ENCODE peak calls at places on chromosomes 7 and 10, in six cellular contexts. B, Q, M, E, X and W are unnamed samples.

GRCh38 chr10:129491123-129491734 is 24.2 kb downstream of the MGMT start:
- DNase-seq in Q (no peak), B (no peak), E (no peak), M (no peak), X (no peak), W (no peak)

GRCh38 chr10:18376650-18377049 is 236.4 kb downstream of the CACNB2 start:
- DNase-seq in Q (no peak), E (no peak), M (no peak), B (no peak), X (no peak), W (no peak)

GRCh38 chr10:93926613-93927012 is 32.8 kb downstream of the SLC35G1 start:
- DNase-seq in E (no peak), B (no peak), Q (no peak), M (no peak), X (no peak), W (no peak)

GRCh38 chr7:19009241-19009935 is 108.0 kb downstream of the TWIST1 start:
- DNase-seq in M (no peak), X (no peak), E (no peak), B (no peak), Q (no peak), W (no peak)

GRCh38 chr10:81725851-81726250 is 149.1 kb upstream of the NRG3 start:
- DNase-seq in M (no peak), B (no peak), E (no peak), Q (no peak), X (no peak), W (no peak)

GRCh38 chr7:107976620-107977019 is 26.3 kb downstream of the LAMB1 start:
- DNase-seq in X (no peak), B (no peak), E (no peak), M (no peak), Q (no peak), W (no peak)

GRCh38 chr7:14000247-14000646 is 10.8 kb upstream of the ETV1 start:
- DNase-seq in M (no peak), B (no peak), X (no peak), E (no peak), Q (no peak), W (no peak)

GRCh38 chr10:74377476-74377875 is 226.5 kb downstream of the ADK start:
- DNase-seq in B (no peak), E (no peak), M (no peak), X (no peak), Q (no peak), W (no peak)

GRCh38 chr7:48441848-48442492 is 270.7 kb downstream of the ABCA13 start:
- DNase-seq in B (no peak), M (no peak), E (no peak), Q (no peak), X (no peak), W (no peak)

GRCh38 chr7:128831994-128832879 is 2.0 kb downstream of the FLNC start:
- DNase-seq in X (peak; percentile 90), Q (peak; percentile 80), B (peak; percentile 53), E (peak; percentile 91), M (no peak), W (no peak)

GRCh38 chr7:116802144-116802747 is 60.1 kb upstream of the CAPZA2 start:
- DNase-seq in E (no peak), B (no peak), M (no peak), X (no peak), Q (no peak), W (no peak)

GRCh38 chr7:38319873-38320272 is 46.4 kb upstream of the TARP start:
- DNase-seq in E (no peak), Q (no peak), M (no peak), X (no peak), B (no peak), W (no peak)

GRCh38 chr7:137316643-137317042 is 26.9 kb downstream of the PTN start:
- DNase-seq in X (no peak), B (no peak), Q (no peak), M (no peak), E (no peak), W (no peak)

GRCh38 chr7:117132385-117133120 is 179.3 kb downstream of the ST7 start:
- DNase-seq in B (no peak), X (no peak), M (no peak), E (no peak), Q (no peak), W (no peak)

GRCh38 chr7:30162622-30163124 is 27.9 kb downstream of the MTURN start:
- DNase-seq in X (no peak), M (no peak), B (no peak), Q (no peak), E (no peak), W (no peak)

GRCh38 chr10:97179731-97180366 is 5.9 kb downstream of the SLIT1 start:
- DNase-seq in E (peak; percentile 96), X (peak; percentile 49), M (no peak), Q (peak; percentile 78), B (peak; percentile 82), W (no peak)

GRCh38 chr7:100429637-100430449 is at the start of gene MEPCE:
- DNase-seq in Q (peak; percentile 99), M (peak; percentile 94), B (peak; percentile 90), E (peak; percentile 97), X (peak; percentile 98), W (peak; percentile 100)

GRCh38 chr7:152674860-152675760 is 831 bp downstream of the XRCC2 start:
- DNase-seq in M (no peak), X (no peak), E (peak; percentile 70), B (no peak), Q (peak; percentile 75), W (no peak)

GRCh38 chr10:44628921-44629320 is 244.0 kb upstream of the CXCL12 start:
- DNase-seq in X (no peak), E (no peak), Q (no peak), B (no peak), M (no peak), W (no peak)

GRCh38 chr10:131901181-131901829 is 497 bp downstream of the PPP2R2D start:
- DNase-seq in B (peak; percentile 59), E (peak; percentile 75), X (peak; percentile 72), Q (no peak), M (peak; percentile 61), W (no peak)

GRCh38 chr10:33015798-33016547 is 57.9 kb upstream of the ITGB1 start:
- DNase-seq in E (no peak), B (no peak), Q (no peak), M (no peak), X (no peak), W (no peak)

GRCh38 chr7:152541892-152542291 is 106.1 kb upstream of the KMT2C start:
- DNase-seq in X (no peak), Q (no peak), M (no peak), E (no peak), B (no peak), W (no peak)

GRCh38 chr7:96161897-96162296 is 160.0 kb downstream of the SLC25A13 start:
- DNase-seq in M (no peak), B (no peak), Q (no peak), E (no peak), X (no peak), W (no peak)

GRCh38 chr7:2572101-2572842 is 13.5 kb downstream of the IQCE start:
- DNase-seq in Q (no peak), B (no peak), M (no peak), E (no peak), X (no peak), W (no peak)

GRCh38 chr10:110358278-110358677 is 53.6 kb upstream of the SMNDC1 start:
- DNase-seq in B (no peak), Q (no peak), E (no peak), M (no peak), X (no peak), W (no peak)

DNA sequence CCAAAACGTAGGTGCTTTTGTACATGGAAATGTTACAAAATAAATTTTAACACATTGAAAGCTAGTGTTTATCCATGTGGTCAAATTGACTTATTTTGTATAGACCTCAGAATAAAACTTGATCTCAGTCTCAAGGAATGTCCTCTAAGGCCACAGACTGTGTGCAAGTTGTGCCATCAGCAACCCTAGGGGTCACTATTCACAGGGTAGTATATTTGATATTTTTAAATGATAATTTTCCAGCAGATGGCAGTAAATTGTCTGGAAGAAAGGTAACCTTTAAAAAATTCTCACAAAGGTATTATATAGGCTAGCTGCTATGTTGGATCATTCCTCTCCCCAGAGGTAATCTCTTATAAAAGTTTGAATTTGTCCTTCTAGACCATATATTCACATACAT is 12.9 kb upstream of the SNX10 start:
- DNase-seq in E (no peak), Q (no peak), M (no peak), X (no peak), B (no peak), W (no peak)
- TF ChIP-seq CTCF in E (no peak), Q (peak; percentile 11), M (no peak), X (no peak), B (no peak), W (no peak)

GRCh38 chr10:71067098-71067760 is 145.1 kb upstream of the UNC5B start:
- DNase-seq in Q (peak; percentile 38), X (no peak), M (no peak), B (no peak), E (no peak), W (no peak)
- TF ChIP-seq CTCF in Q (no peak), X (no peak), M (no peak), B (no peak), E (no peak), W (no peak)

GRCh38 chr7:70720191-70720873 is 411.6 kb upstream of the GALNT17 start:
- DNase-seq in M (no peak), B (no peak), Q (no peak), E (peak; percentile 54), X (no peak), W (no peak)
- TF ChIP-seq CTCF in M (no peak), B (no peak), Q (peak; percentile 25), E (peak; percentile 65), X (no peak), W (no peak)

GRCh38 chr10:116836902-116837513 is 12.3 kb upstream of the ENO4 start:
- DNase-seq in E (peak; percentile 61), M (no peak), Q (no peak), X (no peak), B (no peak), W (no peak)
- TF ChIP-seq CTCF in E (peak; percentile 31), M (no peak), Q (no peak), X (no peak), B (no peak), W (peak; percentile 40)